ENCODE peak calls at places on chromosomes 16 and 17, in nine cellular contexts. Y is A549, K is HCT116, H is HL-60, I is SK-N-SH, V is HepG2, P is K562, F is GM23338, D is GM12878. Q is an unnamed sample.

GRCh38 chr17:17710728-17711541 is 29.7 kb downstream of the RAI1 start:
- DNase-seq in P (no peak), I (peak), Y (peak), V (peak), F (peak), K (peak), D (no peak), H (no peak), Q (no peak)

GRCh38 chr16:76668207-76668725 is 391.1 kb downstream of the CNTNAP4 start:
- DNase-seq in D (no peak), I (no peak), V (peak), F (peak), Y (no peak), P (peak), H (no peak), K (no peak), Q (no peak)

GRCh38 chr16:27267037-27267677 is 1.4 kb downstream of the NSMCE1 start:
- DNase-seq in V (no peak), I (no peak), Y (no peak), P (no peak), F (no peak), D (peak), H (peak), K (no peak), Q (no peak)

GRCh38 chr16:4593069-4593468 is 21.6 kb downstream of the UBALD1 start:
- DNase-seq in H (no peak), P (no peak), V (no peak), D (no peak), Y (no peak), F (peak), I (peak), K (no peak), Q (no peak)

GRCh38 chr17:41683441-41684007 is 5.2 kb upstream of the EIF1 start:
- DNase-seq in P (no peak), I (no peak), V (no peak), F (no peak), K (no peak), Y (no peak), D (no peak), H (no peak), Q (no peak)

GRCh38 chr16:68387301-68387700 is 61.0 kb downstream of the SMPD3 start:
- DNase-seq in K (no peak), D (no peak), I (no peak), V (no peak), P (peak), F (peak), H (no peak), Y (no peak), Q (no peak)

GRCh38 chr17:30021708-30022317 is 80.4 kb downstream of the EFCAB5 start:
- DNase-seq in Y (peak), D (no peak), H (peak), P (peak), V (peak), I (peak), K (peak), F (peak), Q (peak)

GRCh38 chr17:5282639-5283217 is 644 bp downstream of the RABEP1 start:
- DNase-seq in V (no peak), K (no peak), H (peak), F (peak), P (no peak), I (no peak), D (no peak), Y (peak), Q (no peak)

GRCh38 chr17:58352843-58353719 is 1.1 kb upstream of the SUPT4H1 start:
- DNase-seq in Y (no peak), F (peak), V (no peak), K (no peak), P (peak), D (no peak), H (peak), I (peak), Q (no peak)

GRCh38 chr17:45581860-45582259 is 91.3 kb upstream of the PLEKHM1 start:
- DNase-seq in D (no peak), Y (no peak), K (no peak), V (no peak), H (no peak), P (peak), I (no peak), F (no peak), Q (no peak)

GRCh38 chr16:87123356-87124001 is 193.7 kb downstream of the C16orf95 start:
- DNase-seq in P (no peak), D (no peak), K (no peak), H (no peak), Y (no peak), I (no peak), F (no peak), V (no peak), Q (no peak)

GRCh38 chr17:48646183-48647102 is 20.3 kb upstream of the HOXB9 start:
- DNase-seq in H (no peak), I (peak), V (no peak), P (peak), F (peak), K (peak), Y (peak), D (no peak), Q (no peak)

GRCh38 chr17:70661342-70662222 is 492.2 kb downstream of the KCNJ2 start:
- DNase-seq in K (no peak), V (no peak), D (no peak), P (no peak), I (no peak), H (no peak), F (no peak), Y (peak), Q (no peak)

GRCh38 chr17:7884581-7885356 is 3.8 kb upstream of the CHD3 start:
- DNase-seq in D (no peak), Y (no peak), I (peak), K (no peak), P (peak), H (peak), F (peak), V (no peak), Q (no peak)

GRCh38 chr17:52147872-52148271 is 10.6 kb downstream of the CA10 start:
- DNase-seq in H (peak), D (no peak), I (no peak), P (no peak), K (no peak), V (no peak), Y (no peak), F (no peak), Q (no peak)

GRCh38 chr17:78779848-78780247 is 2.2 kb downstream of the CYTH1 start:
- DNase-seq in P (no peak), V (no peak), F (no peak), K (no peak), Y (no peak), H (no peak), I (no peak), D (no peak), Q (no peak)

GRCh38 chr17:732788-733720 is 658 bp downstream of the TLCD3A start:
- DNase-seq in V (no peak), P (peak), D (no peak), F (peak), K (no peak), I (peak), H (no peak), Y (peak), Q (no peak)
- TF ChIP-seq REST in V (no peak), P (no peak), D (no peak), F (no peak), K (no peak), I (no peak), H (no peak), Y (no peak), Q (no peak)

GRCh38 chr17:50396261-50397110 is 837 bp downstream of the LRRC59 start:
- DNase-seq in Y (peak), H (peak), F (peak), D (no peak), V (peak), P (peak), I (peak), K (no peak), Q (no peak)
- TF ChIP-seq REST in Y (no peak), H (no peak), F (no peak), D (no peak), V (no peak), P (no peak), I (no peak), K (no peak), Q (no peak)

GRCh38 chr16:90041896-90042473 is 22.7 kb upstream of the DBNDD1 start:
- DNase-seq in Y (no peak), H (no peak), K (no peak), F (no peak), P (no peak), D (no peak), I (no peak), V (no peak), Q (no peak)

GRCh38 chr16:90042946-90043514 is 23.8 kb upstream of the DBNDD1 start:
- DNase-seq in F (no peak), I (no peak), Y (no peak), V (no peak), P (peak), D (no peak), H (no peak), K (no peak), Q (no peak)

GRCh38 chr16:90046122-90046970 is 27.1 kb upstream of the DBNDD1 start:
- DNase-seq in H (no peak), Y (no peak), F (peak), I (peak), D (no peak), P (peak), V (no peak), K (no peak), Q (no peak)

GRCh38 chr16:90044111-90044551 is 24.9 kb upstream of the DBNDD1 start:
- DNase-seq in F (no peak), Y (peak), K (peak), P (peak), I (no peak), D (no peak), H (no peak), V (peak), Q (no peak)

DNA sequence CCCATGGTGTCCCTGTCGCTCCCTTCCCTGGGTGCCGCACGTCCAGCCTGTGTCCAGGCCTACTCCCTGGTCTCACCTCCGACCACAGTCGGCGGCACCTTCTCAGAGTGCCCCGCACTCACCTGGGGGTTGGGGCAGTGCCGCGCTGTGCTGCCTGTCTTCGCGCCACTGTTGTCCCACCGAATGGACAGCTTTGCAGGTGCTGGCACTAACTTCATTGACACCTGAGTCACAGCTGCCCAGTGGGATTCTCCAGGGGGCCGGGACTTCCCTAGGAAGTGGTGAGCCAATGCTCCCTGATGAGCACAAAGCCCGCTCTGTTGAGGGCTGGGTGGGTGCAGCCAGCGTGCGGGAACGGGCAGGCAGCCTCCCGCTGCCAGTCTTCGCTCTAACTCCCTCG is 24.3 kb upstream of the DBNDD1 start:
- DNase-seq in Y (no peak), K (no peak), F (no peak), D (no peak), P (peak), I (no peak), V (no peak), H (no peak), Q (no peak)
- TF ChIP-seq REST in Y (no peak), K (no peak), F (no peak), D (no peak), P (no peak), I (no peak), V (no peak), H (no peak), Q (no peak)

DNA sequence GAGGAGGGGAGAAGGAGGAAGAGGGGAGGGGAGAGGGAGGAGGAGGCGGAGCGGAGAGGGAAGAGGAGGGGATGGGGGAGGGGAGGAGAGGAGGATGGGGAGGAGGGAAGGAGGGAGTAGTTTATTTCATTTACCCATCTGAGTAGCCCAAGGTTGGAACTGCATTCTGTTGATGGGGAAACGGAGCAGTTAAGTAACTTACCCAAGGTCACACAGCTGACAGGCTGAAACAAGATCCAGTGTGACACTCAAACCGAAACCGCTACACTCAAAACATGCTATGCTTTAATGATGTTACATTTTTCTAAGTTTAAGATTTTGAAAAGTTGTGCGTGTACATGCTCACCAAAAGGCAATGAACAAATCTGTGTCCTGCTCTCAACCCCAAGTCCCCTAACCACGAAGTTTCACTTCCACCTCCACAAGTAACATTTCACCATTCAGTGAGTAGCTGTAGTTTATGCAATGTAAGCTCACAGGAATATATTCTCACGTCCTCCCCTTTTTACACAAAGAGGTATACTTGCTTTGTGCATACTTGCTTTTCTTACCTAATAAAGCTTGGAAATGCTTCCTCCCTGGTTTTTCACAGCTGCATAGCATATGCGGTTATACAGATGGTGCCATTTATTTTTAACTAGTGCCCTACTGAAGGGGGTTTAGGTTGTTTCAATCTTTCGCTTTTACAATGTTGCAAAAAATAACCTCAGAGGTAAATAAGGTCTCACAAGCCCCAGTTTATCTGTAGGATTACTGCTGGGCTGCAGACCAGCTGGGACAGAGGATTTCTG is 275.3 kb downstream of the PARN start:
- DNase-seq in K (no peak), D (peak), P (no peak), H (no peak), Y (peak), F (no peak), V (no peak), I (no peak), Q (no peak)
- TF ChIP-seq REST in K (no peak), D (no peak), P (no peak), H (no peak), Y (no peak), F (no peak), V (no peak), I (no peak), Q (no peak)

GRCh38 chr16:56269824-56270684 is 78.8 kb downstream of the GNAO1 start:
- DNase-seq in V (peak), I (no peak), H (no peak), K (no peak), Y (peak), F (peak), D (no peak), P (peak), Q (no peak)

GRCh38 chr16:56268799-56269198 is 77.5 kb downstream of the GNAO1 start:
- DNase-seq in V (no peak), H (no peak), K (no peak), I (no peak), P (no peak), Y (no peak), F (no peak), D (no peak), Q (no peak)

GRCh38 chr16:56270828-56271227 is 79.5 kb downstream of the GNAO1 start:
- DNase-seq in D (no peak), I (no peak), Y (no peak), V (no peak), K (no peak), P (no peak), H (no peak), F (no peak), Q (no peak)

GRCh38 chr16:56267888-56268287 is 76.6 kb downstream of the GNAO1 start:
- DNase-seq in H (no peak), D (no peak), V (no peak), Y (no peak), K (no peak), P (no peak), F (no peak), I (no peak), Q (no peak)

GRCh38 chr16:56269276-56269675 is 78.0 kb downstream of the GNAO1 start:
- DNase-seq in H (no peak), I (no peak), F (no peak), D (no peak), P (no peak), Y (no peak), V (no peak), K (no peak), Q (no peak)
- TF ChIP-seq REST in H (no peak), I (no peak), F (no peak), D (no peak), P (no peak), Y (no peak), V (no peak), K (no peak), Q (no peak)

DNA sequence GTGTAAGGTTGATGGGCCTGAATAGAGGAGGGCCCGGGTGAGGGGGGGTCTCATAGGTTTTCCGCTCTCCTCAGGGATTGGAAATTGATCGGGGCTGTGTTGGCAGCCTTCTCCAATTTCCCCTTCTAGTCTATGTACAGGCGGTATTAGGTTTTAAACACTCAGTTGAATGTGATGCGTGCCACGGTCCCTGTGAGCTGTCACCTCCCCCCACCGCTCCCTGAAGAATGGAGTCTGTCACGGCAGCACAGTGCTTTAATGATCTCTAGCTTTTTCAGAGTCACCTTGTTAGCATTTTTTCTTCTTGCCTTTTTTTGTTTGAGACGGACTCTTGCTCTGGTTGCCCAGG is 800 bp downstream of the COX4I1 start:
- DNase-seq in F (peak), P (peak), D (no peak), K (no peak), I (no peak), H (no peak), V (peak), Y (no peak), Q (no peak)
- TF ChIP-seq REST in F (no peak), P (no peak), D (no peak), K (no peak), I (no peak), H (no peak), V (no peak), Y (no peak), Q (no peak)

GRCh38 chr16:17983114-17983513 is 353.4 kb downstream of the NPIPA8 start:
- DNase-seq in K (no peak), Y (no peak), V (no peak), H (no peak), D (no peak), P (no peak), F (no peak), I (no peak), Q (no peak)
- TF ChIP-seq REST in K (no peak), Y (no peak), V (no peak), H (no peak), D (no peak), P (no peak), F (no peak), I (no peak), Q (no peak)

GRCh38 chr16:73032548-73033270 is 15.2 kb downstream of the ZFHX3 start:
- DNase-seq in D (peak), K (no peak), I (no peak), P (no peak), F (peak), V (no peak), H (no peak), Y (no peak), Q (no peak)
- TF ChIP-seq REST in D (no peak), K (no peak), I (no peak), P (no peak), F (no peak), V (no peak), H (no peak), Y (no peak), Q (no peak)

GRCh38 chr17:72308744-72309395 is 188.1 kb downstream of the SOX9 start:
- DNase-seq in K (no peak), V (no peak), P (no peak), H (no peak), I (no peak), D (no peak), F (no peak), Y (no peak), Q (no peak)
- TF ChIP-seq REST in K (no peak), V (no peak), P (no peak), H (no peak), I (no peak), D (no peak), F (no peak), Y (no peak), Q (no peak)

DNA sequence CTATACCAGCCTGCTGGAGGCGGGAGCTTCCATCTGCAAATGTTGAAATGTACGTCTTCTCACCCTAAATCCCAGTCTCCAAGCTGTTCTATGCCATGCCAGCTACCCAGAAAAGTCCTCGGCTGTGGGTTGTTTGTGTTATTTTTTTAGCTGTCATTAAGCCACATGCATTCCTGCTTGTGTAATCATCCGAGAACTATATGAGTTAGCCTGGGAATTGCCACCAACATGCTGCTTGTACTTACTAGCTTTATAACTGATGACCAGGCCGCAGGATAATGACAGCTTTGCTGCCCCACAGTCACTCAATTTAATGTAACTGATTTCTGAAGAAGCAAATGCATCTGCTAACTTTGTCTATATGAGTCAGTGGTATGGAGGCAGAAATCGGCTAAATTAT is 314.0 kb upstream of the SALL1 start:
- DNase-seq in H (no peak), P (no peak), K (no peak), V (no peak), F (no peak), Y (no peak), I (no peak), D (no peak), Q (no peak)
- TF ChIP-seq REST in H (no peak), P (no peak), K (no peak), V (no peak), F (no peak), Y (no peak), I (no peak), D (no peak), Q (no peak)